ENCODE peak calls at places on chromosome 14, in six cellular contexts. K, Z, A, G, O and Y are unnamed samples.

GRCh38 chr14:38225946-38226345 is 18.2 kb downstream of the SSTR1 start:
- DNase-seq in K (no peak), A (no peak), O (no peak), Z (no peak), G (no peak), Y (no peak)

GRCh38 chr14:74829238-74829637 is 46.7 kb downstream of the PROX2 start:
- DNase-seq in A (no peak), O (no peak), Z (no peak), K (no peak), G (no peak), Y (no peak)

GRCh38 chr14:85334316-85334715 is 195.6 kb upstream of the FLRT2 start:
- DNase-seq in A (no peak), G (no peak), O (no peak), Z (no peak), K (no peak), Y (no peak)

GRCh38 chr14:76768201-76768656 is 7.0 kb downstream of the VASH1 start:
- DNase-seq in G (peak; percentile 42), Z (no peak), K (no peak), A (peak; percentile 49), O (peak; percentile 76), Y (peak; percentile 32)

GRCh38 chr14:57970594-57970993 is 104.7 kb upstream of the SLC35F4 start:
- DNase-seq in A (no peak), O (no peak), Z (no peak), G (no peak), K (no peak), Y (no peak)

GRCh38 chr14:39755269-39755878 is 323.1 kb upstream of the FBXO33 start:
- DNase-seq in Z (no peak), O (no peak), G (no peak), A (no peak), K (no peak), Y (no peak)

GRCh38 chr14:77184396-77185092 is 2.9 kb downstream of the TMEM63C start:
- DNase-seq in K (no peak), A (peak; percentile 77), G (no peak), O (peak; percentile 78), Z (no peak), Y (no peak)

GRCh38 chr14:26130690-26131089 is 467.1 kb downstream of the NOVA1 start:
- DNase-seq in A (no peak), G (no peak), Z (no peak), O (no peak), K (no peak), Y (no peak)

GRCh38 chr14:36520601-36521525 is 831 bp upstream of the NKX2-1 start:
- DNase-seq in Z (no peak), O (no peak), A (peak; percentile 30), K (no peak), G (peak; percentile 14), Y (no peak)

GRCh38 chr14:78399316-78399889 is 229.2 kb downstream of the NRXN3 start:
- DNase-seq in O (no peak), G (peak; percentile 48), Z (no peak), K (no peak), A (no peak), Y (no peak)

GRCh38 chr14:72722201-72722785 is 171.6 kb downstream of the DPF3 start:
- DNase-seq in Z (no peak), A (no peak), G (no peak), O (no peak), K (no peak), Y (no peak)

GRCh38 chr14:41663478-41663845 is 56.8 kb downstream of the LRFN5 start:
- DNase-seq in G (peak; percentile 50), K (no peak), A (no peak), Z (no peak), O (no peak), Y (no peak)

GRCh38 chr14:90645842-90646443 is 170.3 kb downstream of the TTC7B start:
- DNase-seq in A (no peak), K (no peak), Z (no peak), O (no peak), G (peak; percentile 39), Y (peak; percentile 20)